ENCODE peak calls at places on chromosomes 12 and 14, in ten cellular contexts. J is stomach; D is upper lobe of right lung; K is CD8-positive, alpha-beta T cell; F is cardiac muscle cell; X is adipocyte; L is ascending aorta; E is tibial artery; U is transverse colon; C is PC-3. O is an unnamed sample.

GRCh38 chr12:39764944-39765560 is 145.4 kb upstream of the ABCD2 start:
- DNase-seq in J (no peak), D (no peak), K (no peak), F (peak; percentile 68), X (peak; percentile 82), L (no peak), E (no peak), U (no peak), C (peak; percentile 58), O (no peak)

GRCh38 chr14:31549817-31550216 is 11.4 kb upstream of the NUBPL start:
- DNase-seq in J (no peak), D (no peak), K (no peak), F (no peak), X (no peak), L (no peak), E (no peak), U (no peak), C (no peak), O (no peak)

GRCh38 chr12:122195405-122195804 is 8.1 kb upstream of the B3GNT4 start:
- DNase-seq in J (no peak), D (no peak), K (no peak), F (no peak), X (no peak), L (no peak), E (no peak), U (no peak), C (no peak), O (no peak)

GRCh38 chr12:19819231-19819630 is 379.9 kb downstream of the AEBP2 start:
- DNase-seq in J (no peak), D (no peak), K (no peak), F (peak; percentile 79), X (no peak), L (no peak), E (peak; percentile 52), U (no peak), C (no peak), O (no peak)

GRCh38 chr12:109758406-109759075 is 44.9 kb downstream of the FAM222A start:
- DNase-seq in J (peak; percentile 8), D (peak; percentile 46), K (no peak), F (no peak), X (no peak), L (no peak), E (peak; percentile 9), U (peak; percentile 4), C (no peak), O (no peak)

GRCh38 chr12:100668939-100669536 is 95.6 kb downstream of the GAS2L3 start:
- DNase-seq in J (peak; percentile 75), D (peak; percentile 88), K (no peak), F (peak; percentile 79), X (peak; percentile 87), L (no peak), E (peak; percentile 50), U (peak; percentile 80), C (peak; percentile 87), O (peak; percentile 60)

GRCh38 chr12:76219806-76220205 is 128.4 kb downstream of the BBS10 start:
- DNase-seq in J (no peak), D (no peak), K (no peak), F (no peak), X (no peak), L (no peak), E (no peak), U (no peak), C (peak; percentile 10), O (no peak)

GRCh38 chr12:46455648-46456352 is 83.2 kb upstream of the SLC38A2 start:
- DNase-seq in J (peak; percentile 46), D (no peak), K (no peak), F (no peak), X (no peak), L (no peak), E (no peak), U (no peak), C (peak; percentile 97), O (no peak)

DNA sequence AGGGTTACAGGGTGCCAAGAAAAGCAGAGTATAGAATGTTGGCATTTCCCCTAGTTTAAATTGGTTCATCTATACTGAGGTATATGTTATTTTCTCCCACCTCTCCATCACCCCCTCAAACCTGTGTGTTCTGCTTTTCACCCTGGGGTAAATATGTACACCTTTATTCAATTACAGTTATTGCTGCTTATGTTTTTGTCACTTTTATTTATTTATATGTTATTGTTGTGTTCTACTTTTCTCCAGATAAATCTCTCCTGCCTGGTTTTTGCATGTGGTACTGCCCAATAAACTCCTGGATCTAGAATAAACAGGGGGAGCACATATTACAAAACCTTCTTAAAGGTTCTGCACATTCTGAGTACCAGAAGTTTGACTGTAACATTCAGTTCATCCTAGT is 122.1 kb upstream of the NPAS3 start:
- DNase-seq in J (no peak), D (no peak), K (no peak), F (no peak), X (no peak), L (no peak), E (no peak), U (no peak), C (no peak), O (no peak)
- H3K9me3 ChIP-seq in J (no peaks in the 10 kb centered on the region), D (no peaks in the 10 kb centered on the region), K (no peaks in the 10 kb centered on the region), F (no peaks in the 10 kb centered on the region), X (no peaks in the 10 kb centered on the region), L (no peaks in the 10 kb centered on the region), E (no peaks in the 10 kb centered on the region), U (no peaks in the 10 kb centered on the region), C (no peaks in the 10 kb centered on the region), O (no peaks in the 10 kb centered on the region)

DNA sequence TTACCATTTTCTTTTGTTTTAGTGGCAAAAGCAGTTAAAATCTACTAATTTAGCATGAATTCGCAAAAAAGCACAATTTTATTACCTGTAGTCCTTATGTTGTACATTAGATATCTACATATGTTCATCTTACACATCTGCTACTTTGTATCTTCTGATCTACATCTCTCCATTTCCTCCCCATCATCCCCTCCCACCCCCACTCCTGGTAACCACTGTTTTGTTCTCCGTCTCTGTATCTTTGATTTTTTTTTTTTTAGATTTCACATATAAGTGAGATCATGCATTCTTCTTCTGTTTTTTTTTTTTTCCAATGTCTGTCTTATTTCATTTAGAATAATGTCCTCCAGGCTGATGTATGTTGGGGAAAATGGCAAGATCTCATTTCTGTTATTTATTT is 922.7 kb downstream of the VRK1 start:
- DNase-seq in J (no peak), D (no peak), K (no peak), F (no peak), X (no peak), L (no peak), E (no peak), U (no peak), C (no peak), O (no peak)
- H3K9me3 ChIP-seq in J (peaks cover 13% of the 10 kb centered on the region), D (no peaks in the 10 kb centered on the region), K (no peaks in the 10 kb centered on the region), F (no peaks in the 10 kb centered on the region), X (peaks cover 17% of the 10 kb centered on the region), L (no peaks in the 10 kb centered on the region), E (no peaks in the 10 kb centered on the region), U (peaks cover 4% of the 10 kb centered on the region), C (no peaks in the 10 kb centered on the region), O (no peaks in the 10 kb centered on the region)

DNA sequence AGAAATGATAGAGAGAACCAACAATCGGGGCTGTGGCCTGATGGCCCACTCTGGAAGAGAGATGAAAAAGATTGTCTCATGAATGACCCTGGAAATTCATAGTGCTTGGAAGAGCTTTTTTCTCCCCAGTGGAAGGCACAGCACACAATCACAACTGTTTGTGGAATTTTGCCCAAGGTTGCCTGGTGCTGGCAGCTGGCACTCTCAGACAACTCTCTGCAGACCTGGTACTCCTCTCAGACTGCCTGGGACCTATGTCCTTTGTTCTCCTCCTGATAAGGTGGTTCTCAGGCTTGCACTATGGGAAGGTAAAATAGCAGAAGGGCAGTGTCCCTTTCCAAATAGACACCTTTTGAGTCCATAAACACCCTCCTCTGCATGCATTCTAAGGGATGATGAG is 144.1 kb upstream of the SEL1L start:
- DNase-seq in J (no peak), D (no peak), K (no peak), F (no peak), X (no peak), L (no peak), E (no peak), U (no peak), C (no peak), O (no peak)
- H3K9me3 ChIP-seq in J (no peaks in the 10 kb centered on the region), D (no peaks in the 10 kb centered on the region), K (no peaks in the 10 kb centered on the region), F (no peaks in the 10 kb centered on the region), X (no peaks in the 10 kb centered on the region), L (no peaks in the 10 kb centered on the region), E (no peaks in the 10 kb centered on the region), U (no peaks in the 10 kb centered on the region), C (no peaks in the 10 kb centered on the region), O (no peaks in the 10 kb centered on the region)

GRCh38 chr14:40762685-40763084 is 844.0 kb upstream of the LRFN5 start:
- DNase-seq in J (no peak), D (no peak), K (no peak), F (no peak), X (no peak), L (no peak), E (no peak), U (no peak), C (peak; percentile 51), O (no peak)
- H3K9me3 ChIP-seq in J (no peaks in the 10 kb centered on the region), D (no peaks in the 10 kb centered on the region), K (no peaks in the 10 kb centered on the region), F (no peaks in the 10 kb centered on the region), X (no peaks in the 10 kb centered on the region), L (no peaks in the 10 kb centered on the region), E (no peaks in the 10 kb centered on the region), U (peaks cover 4% of the 10 kb centered on the region), C (no peaks in the 10 kb centered on the region), O (no peaks in the 10 kb centered on the region)

GRCh38 chr14:38556321-38556720 is 300.4 kb upstream of the CLEC14A start:
- DNase-seq in J (no peak), D (no peak), K (no peak), F (no peak), X (no peak), L (no peak), E (no peak), U (no peak), C (no peak), O (no peak)

GRCh38 chr14:38561657-38562056 is 305.8 kb upstream of the CLEC14A start:
- DNase-seq in J (no peak), D (no peak), K (no peak), F (no peak), X (no peak), L (no peak), E (no peak), U (no peak), C (no peak), O (no peak)
- H3K9me3 ChIP-seq in J (peaks cover 22% of the 10 kb centered on the region), D (peaks cover 6% of the 10 kb centered on the region), K (no peaks in the 10 kb centered on the region), F (no peaks in the 10 kb centered on the region), X (peaks cover 16% of the 10 kb centered on the region), L (peaks cover 22% of the 10 kb centered on the region), E (peaks cover 11% of the 10 kb centered on the region), U (peaks cover 11% of the 10 kb centered on the region), C (peaks cover 12% of the 10 kb centered on the region), O (no peaks in the 10 kb centered on the region)

GRCh38 chr14:37592288-37593274 is 2.5 kb downstream of the FOXA1 start:
- DNase-seq in J (no peak), D (peak; percentile 73), K (no peak), F (no peak), X (no peak), L (no peak), E (no peak), U (peak; percentile 31), C (peak; percentile 52), O (no peak)

GRCh38 chr14:37590096-37590809 is 4.8 kb downstream of the FOXA1 start:
- DNase-seq in J (no peak), D (no peak), K (no peak), F (no peak), X (no peak), L (no peak), E (no peak), U (no peak), C (peak; percentile 55), O (no peak)

GRCh38 chr14:37590810-37591139 is 4.3 kb downstream of the FOXA1 start:
- DNase-seq in J (no peak), D (no peak), K (no peak), F (no peak), X (no peak), L (no peak), E (no peak), U (no peak), C (peak; percentile 8), O (no peak)

GRCh38 chr14:37591311-37591940 is 3.6 kb downstream of the FOXA1 start:
- DNase-seq in J (peak; percentile 65), D (peak; percentile 81), K (no peak), F (no peak), X (no peak), L (no peak), E (no peak), U (peak; percentile 51), C (peak; percentile 53), O (no peak)

GRCh38 chr14:37591941-37592287 is 3.1 kb downstream of the FOXA1 start:
- DNase-seq in J (peak; percentile 64), D (peak; percentile 78), K (no peak), F (no peak), X (no peak), L (no peak), E (no peak), U (peak; percentile 36), C (peak; percentile 73), O (no peak)
- H3K9me3 ChIP-seq in J (no peaks in the 10 kb centered on the region), D (no peaks in the 10 kb centered on the region), K (no peaks in the 10 kb centered on the region), F (no peaks in the 10 kb centered on the region), X (peaks cover 8% of the 10 kb centered on the region), L (no peaks in the 10 kb centered on the region), E (no peaks in the 10 kb centered on the region), U (no peaks in the 10 kb centered on the region), C (no peaks in the 10 kb centered on the region), O (no peaks in the 10 kb centered on the region)